ENCODE peak calls at places on chromosome 22, in six cellular contexts. F, N, Q, S, P and U are unnamed samples.
A peak's percentile ranks its signal among the peaks of the same experiment; 100 is the strongest.

GRCh38 chr22:31253949-31254348 is 38.3 kb downstream of the PIK3IP1 start:
- DNase-seq in F (peak; percentile 98), N (no peak), Q (no peak), S (no peak), P (no peak), U (peak; percentile 86)

GRCh38 chr22:49961601-49962011 is 1.0 kb downstream of the PIM3 start:
- DNase-seq in F (no peak), N (no peak), Q (no peak), S (no peak), P (no peak), U (peak; percentile 45)

GRCh38 chr22:31753005-31753633 is 700 bp upstream of the DEPDC5 start:
- DNase-seq in F (peak; percentile 74), N (no peak), Q (peak; percentile 66), S (no peak), P (peak; percentile 46), U (peak; percentile 93)

GRCh38 chr22:34992672-34993071 is 73.3 kb upstream of the ISX start:
- DNase-seq in F (no peak), N (no peak), Q (no peak), S (no peak), P (no peak), U (no peak)

GRCh38 chr22:28833276-28833923 is 33.0 kb upstream of the XBP1 start:
- DNase-seq in F (no peak), N (no peak), Q (no peak), S (no peak), P (no peak), U (no peak)

GRCh38 chr22:27715078-27715477 is 86.5 kb downstream of the MN1 start:
- DNase-seq in F (no peak), N (no peak), Q (peak; percentile 23), S (no peak), P (no peak), U (no peak)

GRCh38 chr22:28381427-28382167 is 298.0 kb downstream of the TTC28 start:
- DNase-seq in F (no peak), N (peak; percentile 65), Q (no peak), S (no peak), P (no peak), U (no peak)

GRCh38 chr22:24107668-24108067 is 73.6 kb upstream of the SUSD2 start:
- DNase-seq in F (no peak), N (peak; percentile 90), Q (no peak), S (no peak), P (no peak), U (no peak)

GRCh38 chr22:50531546-50532352 is 1.9 kb upstream of the TYMP start:
- DNase-seq in F (peak; percentile 91), N (peak; percentile 41), Q (no peak), S (no peak), P (peak; percentile 85), U (peak; percentile 53)

GRCh38 chr22:22388055-22388454 is 120.5 kb downstream of the ZNF280B start:
- DNase-seq in F (peak; percentile 42), N (no peak), Q (no peak), S (no peak), P (no peak), U (no peak)

GRCh38 chr22:48060266-48060665 is 1297.8 kb downstream of the TBC1D22A start:
- DNase-seq in F (no peak), N (no peak), Q (no peak), S (no peak), P (no peak), U (no peak)

GRCh38 chr22:48057116-48057835 is 1294.8 kb downstream of the TBC1D22A start:
- DNase-seq in F (no peak), N (no peak), Q (no peak), S (no peak), P (no peak), U (no peak)

GRCh38 chr22:48065852-48066251 is 1303.4 kb downstream of the TBC1D22A start:
- DNase-seq in F (no peak), N (no peak), Q (no peak), S (no peak), P (no peak), U (no peak)

GRCh38 chr22:48055827-48056226 is 1293.4 kb downstream of the TBC1D22A start:
- DNase-seq in F (no peak), N (no peak), Q (no peak), S (no peak), P (no peak), U (no peak)

GRCh38 chr22:48061726-48062125 is 1299.3 kb downstream of the TBC1D22A start:
- DNase-seq in F (no peak), N (no peak), Q (no peak), S (no peak), P (no peak), U (no peak)
- H4K91ac ChIP-seq in F (no peak overlapping the region), N (no peak overlapping the region), Q (no peak overlapping the region), S (no peak overlapping the region), P (no peak overlapping the region), U (no peak overlapping the region)

GRCh38 chr22:44071760-44072159 is 47.7 kb downstream of the PARVB start:
- DNase-seq in F (no peak), N (no peak), Q (no peak), S (no peak), P (no peak), U (no peak)

GRCh38 chr22:44067901-44068300 is 43.8 kb downstream of the PARVB start:
- DNase-seq in F (no peak), N (no peak), Q (no peak), S (no peak), P (no peak), U (no peak)

GRCh38 chr22:44067033-44067432 is 42.9 kb downstream of the PARVB start:
- DNase-seq in F (no peak), N (no peak), Q (no peak), S (no peak), P (no peak), U (no peak)

GRCh38 chr22:44068422-44069191 is 44.5 kb downstream of the PARVB start:
- DNase-seq in F (peak; percentile 40), N (no peak), Q (no peak), S (no peak), P (no peak), U (no peak)

DNA sequence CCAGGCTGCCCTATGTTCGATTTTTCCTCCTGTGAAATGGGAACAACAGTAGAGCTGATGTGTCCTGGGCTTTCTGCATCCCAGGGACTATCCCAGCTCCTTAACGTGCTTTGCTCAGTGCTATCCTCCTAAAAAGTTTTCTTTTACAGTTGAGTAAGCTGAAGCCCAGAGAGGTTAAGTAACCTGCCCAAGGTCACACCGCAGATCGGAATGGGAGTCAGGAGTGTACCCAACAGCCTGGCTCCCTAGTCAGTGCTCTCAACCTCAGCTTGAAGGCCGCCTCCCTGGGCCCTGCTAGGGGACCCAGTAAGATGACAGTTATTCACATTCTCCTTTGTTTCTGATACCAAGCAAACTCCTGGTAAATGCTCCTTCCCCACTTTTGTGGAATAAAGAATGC is 45.9 kb downstream of the PARVB start:
- DNase-seq in F (no peak), N (no peak), Q (no peak), S (no peak), P (no peak), U (no peak)
- H4K91ac ChIP-seq in F (no peak overlapping the region), N (no peak overlapping the region), Q (no peak overlapping the region), S (no peak overlapping the region), P (no peak overlapping the region), U (no peak overlapping the region)

GRCh38 chr22:43631201-43631600 is 180.9 kb downstream of the EFCAB6 start:
- DNase-seq in F (no peak), N (no peak), Q (no peak), S (no peak), P (no peak), U (no peak)

GRCh38 chr22:43625242-43625641 is 186.9 kb downstream of the EFCAB6 start:
- DNase-seq in F (no peak), N (no peak), Q (no peak), S (no peak), P (no peak), U (no peak)

GRCh38 chr22:43630451-43630850 is 181.7 kb downstream of the EFCAB6 start:
- DNase-seq in F (no peak), N (no peak), Q (no peak), S (no peak), P (no peak), U (no peak)

GRCh38 chr22:43627485-43628252 is 184.4 kb downstream of the EFCAB6 start:
- DNase-seq in F (no peak), N (no peak), Q (no peak), S (no peak), P (no peak), U (no peak)

GRCh38 chr22:43628253-43628649 is 183.9 kb downstream of the EFCAB6 start:
- DNase-seq in F (no peak), N (no peak), Q (no peak), S (no peak), P (no peak), U (no peak)
- H4K91ac ChIP-seq in F (no peak overlapping the region), N (no peak overlapping the region), Q (no peak overlapping the region), S (no peak overlapping the region), P (no peak overlapping the region), U (no peak overlapping the region)

DNA sequence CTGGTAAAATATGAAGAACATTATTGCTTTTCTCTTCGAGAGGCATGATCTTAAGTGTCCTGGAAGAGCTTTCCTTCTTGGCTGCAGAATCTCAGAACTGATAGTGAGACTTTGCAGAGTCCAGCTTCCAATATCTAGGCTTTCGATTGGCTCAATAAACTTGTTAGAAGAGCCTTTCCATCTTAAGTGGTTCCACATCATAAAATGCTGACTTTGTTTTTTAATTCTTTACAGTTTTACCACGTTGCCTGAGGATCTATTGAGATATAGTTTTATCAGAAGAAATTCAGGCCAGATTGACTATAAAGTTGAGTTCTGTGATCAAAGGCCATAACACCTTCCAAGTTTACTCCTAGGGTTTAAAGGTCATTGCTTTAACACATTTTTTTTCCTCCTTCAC is 15.6 kb upstream of the DNAJB7 start:
- DNase-seq in F (no peak), N (no peak), Q (no peak), S (no peak), P (no peak), U (no peak)
- H4K91ac ChIP-seq in F (no peak overlapping the region), N (no peak overlapping the region), Q (no peak overlapping the region), S (no peak overlapping the region), P (no peak overlapping the region), U (no peak overlapping the region)